ENCODE peak calls at places on chromosomes 5 and 9, in four cellular contexts. One of them, this sample, is unnamed.

GRCh38 chr5:157431544-157432200 is 28.3 kb upstream of the NIPAL4 start:
- DNase-seq in astrocyte: peak; percentile 48
- DNase-seq in GM23248: peak; percentile 80
- DNase-seq in IMR-90: peak; percentile 69
- DNase-seq in this sample: peak; percentile 27

GRCh38 chr5:97000391-97000790 is 64.5 kb downstream of the LNPEP start:
- DNase-seq in astrocyte: no peak
- DNase-seq in GM23248: no peak
- DNase-seq in IMR-90: no peak
- DNase-seq in this sample: no peak

GRCh38 chr5:96257904-96258303 is 175.1 kb downstream of the PCSK1 start:
- DNase-seq in astrocyte: peak; percentile 92
- DNase-seq in GM23248: peak; percentile 89
- DNase-seq in IMR-90: peak; percentile 91
- DNase-seq in this sample: peak; percentile 26

GRCh38 chr9:8384126-8384525 is 584.5 kb upstream of the DMAC1 start:
- DNase-seq in astrocyte: no peak
- DNase-seq in GM23248: no peak
- DNase-seq in IMR-90: no peak
- DNase-seq in this sample: no peak

GRCh38 chr9:23322392-23322791 is 503.6 kb downstream of the ELAVL2 start:
- DNase-seq in astrocyte: no peak
- DNase-seq in GM23248: peak; percentile 46
- DNase-seq in IMR-90: peak; percentile 0
- DNase-seq in this sample: no peak

GRCh38 chr5:120055858-120056257 is 408.2 kb upstream of the PRR16 start:
- DNase-seq in astrocyte: peak; percentile 36
- DNase-seq in GM23248: peak; percentile 62
- DNase-seq in IMR-90: peak; percentile 76
- DNase-seq in this sample: no peak

GRCh38 chr9:36319806-36320205 is 61.6 kb upstream of the GNE start:
- DNase-seq in astrocyte: no peak
- DNase-seq in GM23248: peak; percentile 20
- DNase-seq in IMR-90: no peak
- DNase-seq in this sample: no peak

GRCh38 chr9:125594211-125594610 is 112.8 kb downstream of the MAPKAP1 start:
- DNase-seq in astrocyte: no peak
- DNase-seq in GM23248: no peak
- DNase-seq in IMR-90: no peak
- DNase-seq in this sample: no peak

GRCh38 chr5:93162201-93162654 is 418.8 kb downstream of the NR2F1-AS1 start:
- DNase-seq in astrocyte: peak; percentile 73
- DNase-seq in GM23248: peak; percentile 68
- DNase-seq in IMR-90: no peak
- DNase-seq in this sample: peak; percentile 71

GRCh38 chr9:82790868-82791267 is 272.1 kb downstream of the RASEF start:
- DNase-seq in astrocyte: no peak
- DNase-seq in GM23248: no peak
- DNase-seq in IMR-90: no peak
- DNase-seq in this sample: no peak

GRCh38 chr5:67416986-67417385 is 220.4 kb upstream of the CD180 start:
- DNase-seq in astrocyte: no peak
- DNase-seq in GM23248: no peak
- DNase-seq in IMR-90: no peak
- DNase-seq in this sample: no peak

GRCh38 chr5:164341056-164341619 is 835.7 kb downstream of the MAT2B start:
- DNase-seq in astrocyte: peak; percentile 26
- DNase-seq in GM23248: no peak
- DNase-seq in IMR-90: no peak
- DNase-seq in this sample: no peak

GRCh38 chr5:64156276-64156675 is 9.4 kb upstream of the RNF180 start:
- DNase-seq in astrocyte: no peak
- DNase-seq in GM23248: no peak
- DNase-seq in IMR-90: no peak
- DNase-seq in this sample: no peak

GRCh38 chr5:115069087-115069968 is 100.4 kb downstream of the TRIM36 start:
- DNase-seq in astrocyte: peak; percentile 33
- DNase-seq in GM23248: peak; percentile 61
- DNase-seq in IMR-90: peak; percentile 58
- DNase-seq in this sample: peak; percentile 22

GRCh38 chr9:108784998-108785397 is 70.8 kb downstream of the ACTL7B start:
- DNase-seq in astrocyte: peak; percentile 58
- DNase-seq in GM23248: peak; percentile 82
- DNase-seq in IMR-90: no peak
- DNase-seq in this sample: no peak

GRCh38 chr9:69412741-69413150 is 87.7 kb downstream of the ENTREP1 start:
- DNase-seq in astrocyte: peak; percentile 43
- DNase-seq in GM23248: peak; percentile 86
- DNase-seq in IMR-90: peak; percentile 52
- DNase-seq in this sample: peak; percentile 39

GRCh38 chr5:6158974-6159863 is 219.1 kb downstream of the MED10 start:
- DNase-seq in astrocyte: peak; percentile 59
- DNase-seq in GM23248: peak; percentile 96
- DNase-seq in IMR-90: peak; percentile 21
- DNase-seq in this sample: peak; percentile 85

GRCh38 chr5:137365126-137365865 is 133.8 kb downstream of the SPOCK1 start:
- DNase-seq in astrocyte: peak; percentile 53
- DNase-seq in GM23248: peak; percentile 66
- DNase-seq in IMR-90: no peak
- DNase-seq in this sample: no peak

GRCh38 chr5:168073311-168073710 is 218.1 kb upstream of the WWC1 start:
- DNase-seq in astrocyte: no peak
- DNase-seq in GM23248: no peak
- DNase-seq in IMR-90: no peak
- DNase-seq in this sample: no peak

GRCh38 chr9:70746760-70747159 is 332.3 kb upstream of the KLF9 start:
- DNase-seq in astrocyte: no peak
- DNase-seq in GM23248: no peak
- DNase-seq in IMR-90: no peak
- DNase-seq in this sample: no peak

GRCh38 chr5:5183192-5183699 is 43.1 kb downstream of the ADAMTS16 start:
- DNase-seq in astrocyte: peak; percentile 26
- DNase-seq in GM23248: no peak
- DNase-seq in IMR-90: no peak
- DNase-seq in this sample: no peak

GRCh38 chr5:73387630-73388370 is 60.8 kb downstream of the FOXD1 start:
- DNase-seq in astrocyte: peak; percentile 72
- DNase-seq in GM23248: no peak
- DNase-seq in IMR-90: peak; percentile 48
- DNase-seq in this sample: no peak

GRCh38 chr5:65871182-65871581 is 55.2 kb upstream of the ERBIN start:
- DNase-seq in astrocyte: peak; percentile 87
- DNase-seq in GM23248: peak; percentile 82
- DNase-seq in IMR-90: peak; percentile 54
- DNase-seq in this sample: peak; percentile 70

GRCh38 chr9:136328011-136328621 is 777 bp downstream of the GPSM1 start:
- DNase-seq in astrocyte: no peak
- DNase-seq in GM23248: peak; percentile 44
- DNase-seq in IMR-90: no peak
- DNase-seq in this sample: no peak

GRCh38 chr9:36721846-36722588 is 149.3 kb downstream of the MELK start:
- DNase-seq in astrocyte: no peak
- DNase-seq in GM23248: peak; percentile 8
- DNase-seq in IMR-90: no peak
- DNase-seq in this sample: peak; percentile 19

GRCh38 chr9:5435912-5436311 is 1.8 kb downstream of the PLGRKT start:
- DNase-seq in astrocyte: no peak
- DNase-seq in GM23248: peak; percentile 24
- DNase-seq in IMR-90: no peak
- DNase-seq in this sample: no peak

GRCh38 chr9:36976371-36977030 is 57.6 kb downstream of the PAX5 start:
- DNase-seq in astrocyte: no peak
- DNase-seq in GM23248: peak; percentile 37
- DNase-seq in IMR-90: no peak
- DNase-seq in this sample: peak; percentile 64

GRCh38 chr5:117463836-117464235 is 889.2 kb upstream of the SEMA6A start:
- DNase-seq in astrocyte: no peak
- DNase-seq in GM23248: no peak
- DNase-seq in IMR-90: no peak
- DNase-seq in this sample: peak; percentile 27

GRCh38 chr9:2311920-2312319 is 296.8 kb downstream of the SMARCA2 start:
- DNase-seq in astrocyte: no peak
- DNase-seq in GM23248: no peak
- DNase-seq in IMR-90: no peak
- DNase-seq in this sample: no peak
- H3K9me3 ChIP-seq in astrocyte: peaks cover 8% of the 10 kb centered on the region
- H3K9me3 ChIP-seq in GM23248: peaks cover 10% of the 10 kb centered on the region
- H3K9me3 ChIP-seq in IMR-90: peaks cover 8% of the 10 kb centered on the region
- H3K9me3 ChIP-seq in this sample: peaks cover 2% of the 10 kb centered on the region

GRCh38 chr9:98067184-98067583 is 10.7 kb downstream of the NANS start:
- DNase-seq in astrocyte: no peak
- DNase-seq in GM23248: no peak
- DNase-seq in IMR-90: no peak
- DNase-seq in this sample: no peak
- H3K36me3 ChIP-seq in astrocyte: peaks cover 19% of the 10 kb centered on the region
- H3K36me3 ChIP-seq in GM23248: peaks cover 37% of the 10 kb centered on the region
- H3K36me3 ChIP-seq in IMR-90: peaks cover 27% of the 10 kb centered on the region
- H3K36me3 ChIP-seq in this sample: peaks cover 62% of the 10 kb centered on the region

DNA sequence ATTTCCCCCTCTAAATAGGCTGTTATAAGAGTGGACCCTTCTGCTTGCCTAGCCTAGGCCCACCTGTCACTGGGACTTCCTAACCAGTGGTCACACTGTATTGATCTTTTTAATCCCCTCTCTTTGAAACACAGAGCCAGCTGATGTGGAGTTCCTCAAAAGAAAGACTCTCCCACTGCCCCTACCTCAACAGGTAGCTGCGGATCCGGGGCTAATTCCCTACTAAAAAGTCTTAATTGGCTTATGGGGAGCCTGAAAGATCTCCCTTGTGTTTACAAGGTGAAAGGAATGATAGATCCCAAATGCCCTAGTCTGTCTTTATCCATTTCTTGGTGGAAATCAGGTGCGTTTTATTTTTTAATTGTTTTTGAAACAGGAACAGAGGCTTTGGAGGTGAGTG is 2.0 kb downstream of the NEUROG1 start:
- DNase-seq in astrocyte: no peak
- DNase-seq in GM23248: no peak
- DNase-seq in IMR-90: no peak
- DNase-seq in this sample: no peak
- H3K9me3 ChIP-seq in astrocyte: peaks cover 3% of the 10 kb centered on the region
- H3K9me3 ChIP-seq in GM23248: no peaks in the 10 kb centered on the region
- H3K9me3 ChIP-seq in IMR-90: peaks cover 5% of the 10 kb centered on the region
- H3K9me3 ChIP-seq in this sample: peaks cover 2% of the 10 kb centered on the region

GRCh38 chr5:171865431-171865830 is 79.8 kb downstream of the SMIM23 start:
- DNase-seq in astrocyte: no peak
- DNase-seq in GM23248: no peak
- DNase-seq in IMR-90: no peak
- DNase-seq in this sample: no peak

GRCh38 chr5:171868236-171868635 is 82.6 kb downstream of the SMIM23 start:
- DNase-seq in astrocyte: peak; percentile 47
- DNase-seq in GM23248: peak; percentile 28
- DNase-seq in IMR-90: no peak
- DNase-seq in this sample: no peak

GRCh38 chr5:171863928-171864327 is 78.3 kb downstream of the SMIM23 start:
- DNase-seq in astrocyte: peak; percentile 93
- DNase-seq in GM23248: peak; percentile 91
- DNase-seq in IMR-90: peak; percentile 84
- DNase-seq in this sample: no peak

GRCh38 chr5:171869956-171870355 is 84.3 kb downstream of the SMIM23 start:
- DNase-seq in astrocyte: no peak
- DNase-seq in GM23248: no peak
- DNase-seq in IMR-90: no peak
- DNase-seq in this sample: no peak

DNA sequence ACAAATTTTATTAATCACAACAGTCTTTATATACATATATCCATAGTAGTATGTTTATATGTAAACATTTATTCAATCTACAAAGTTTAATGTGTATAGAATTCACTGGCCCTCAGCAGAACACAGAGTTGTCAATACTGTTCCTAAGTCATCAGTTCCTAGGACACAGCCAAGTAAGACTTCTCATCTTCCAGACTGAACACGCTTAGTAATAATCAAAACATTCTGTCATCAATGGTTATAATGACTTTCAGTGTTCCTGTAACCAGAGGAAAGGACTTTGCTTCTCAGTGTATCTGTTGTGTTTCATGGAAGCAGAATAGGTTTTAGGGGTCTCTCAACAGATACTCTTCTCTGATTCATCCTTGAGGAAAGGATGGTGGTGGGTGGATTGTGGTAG is 82.2 kb downstream of the SMIM23 start:
- DNase-seq in astrocyte: peak; percentile 66
- DNase-seq in GM23248: peak; percentile 79
- DNase-seq in IMR-90: peak; percentile 63
- DNase-seq in this sample: no peak
- H3K36me3 ChIP-seq in astrocyte: peaks cover 20% of the 10 kb centered on the region
- H3K36me3 ChIP-seq in GM23248: peaks cover 33% of the 10 kb centered on the region
- H3K36me3 ChIP-seq in IMR-90: peaks cover 14% of the 10 kb centered on the region
- H3K36me3 ChIP-seq in this sample: peaks cover 63% of the 10 kb centered on the region

DNA sequence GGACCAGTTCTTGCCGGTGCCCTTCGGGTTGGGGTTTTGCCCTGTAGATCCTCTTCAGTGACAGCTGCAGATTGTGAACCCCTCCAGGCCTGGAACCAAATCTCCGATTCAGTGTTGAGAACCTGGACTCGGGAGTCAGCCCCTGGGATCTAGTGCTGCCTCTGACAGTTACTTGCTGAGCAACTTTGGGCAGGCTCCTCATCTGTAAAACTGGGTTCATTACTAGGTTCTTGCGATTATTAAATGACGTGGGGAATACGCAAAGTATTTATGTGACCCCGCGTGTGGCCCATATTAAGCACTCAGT is 600 bp downstream of the ERCC6L2 start:
- DNase-seq in astrocyte: no peak
- DNase-seq in GM23248: no peak
- DNase-seq in IMR-90: no peak
- DNase-seq in this sample: no peak
- H3K9me3 ChIP-seq in astrocyte: no peaks in the 10 kb centered on the region
- H3K9me3 ChIP-seq in GM23248: no peaks in the 10 kb centered on the region
- H3K9me3 ChIP-seq in IMR-90: no peaks in the 10 kb centered on the region
- H3K9me3 ChIP-seq in this sample: peaks cover 8% of the 10 kb centered on the region

GRCh38 chr9:131598121-131598520 is 52.8 kb downstream of the PRRT1B start:
- DNase-seq in astrocyte: no peak
- DNase-seq in GM23248: no peak
- DNase-seq in IMR-90: no peak
- DNase-seq in this sample: no peak
- H3K36me3 ChIP-seq in astrocyte: peaks cover 3% of the 10 kb centered on the region
- H3K36me3 ChIP-seq in GM23248: no peaks in the 10 kb centered on the region
- H3K36me3 ChIP-seq in IMR-90: peaks cover 45% of the 10 kb centered on the region
- H3K36me3 ChIP-seq in this sample: no peaks in the 10 kb centered on the region

GRCh38 chr9:88678431-88678830 is 143.5 kb downstream of the NXNL2 start:
- DNase-seq in astrocyte: no peak
- DNase-seq in GM23248: no peak
- DNase-seq in IMR-90: no peak
- DNase-seq in this sample: no peak
- H3K9me3 ChIP-seq in astrocyte: no peaks in the 10 kb centered on the region
- H3K9me3 ChIP-seq in GM23248: no peaks in the 10 kb centered on the region
- H3K9me3 ChIP-seq in IMR-90: no peaks in the 10 kb centered on the region
- H3K9me3 ChIP-seq in this sample: no peaks in the 10 kb centered on the region

GRCh38 chr5:83059341-83059740 is 17.9 kb downstream of the TMEM167A start:
- DNase-seq in astrocyte: no peak
- DNase-seq in GM23248: no peak
- DNase-seq in IMR-90: no peak
- DNase-seq in this sample: no peak

GRCh38 chr5:83055166-83055565 is 22.0 kb downstream of the TMEM167A start:
- DNase-seq in astrocyte: no peak
- DNase-seq in GM23248: no peak
- DNase-seq in IMR-90: no peak
- DNase-seq in this sample: no peak

GRCh38 chr5:83058718-83059117 is 18.5 kb downstream of the TMEM167A start:
- DNase-seq in astrocyte: no peak
- DNase-seq in GM23248: no peak
- DNase-seq in IMR-90: no peak
- DNase-seq in this sample: no peak
- H3K36me3 ChIP-seq in astrocyte: peaks cover 27% of the 10 kb centered on the region
- H3K36me3 ChIP-seq in GM23248: peaks cover 49% of the 10 kb centered on the region
- H3K36me3 ChIP-seq in IMR-90: peaks cover 13% of the 10 kb centered on the region
- H3K36me3 ChIP-seq in this sample: peaks cover 93% of the 10 kb centered on the region

GRCh38 chr9:61673247-61673646 is 483.4 kb downstream of the SPATA31A7 start:
- DNase-seq in astrocyte: no peak
- DNase-seq in GM23248: no peak
- DNase-seq in IMR-90: no peak
- DNase-seq in this sample: no peak
- H3K9me3 ChIP-seq in astrocyte: no peaks in the 10 kb centered on the region
- H3K9me3 ChIP-seq in GM23248: no peaks in the 10 kb centered on the region
- H3K9me3 ChIP-seq in IMR-90: peaks cover 31% of the 10 kb centered on the region
- H3K9me3 ChIP-seq in this sample: no peaks in the 10 kb centered on the region

This sample was measured in MG63.